ENCODE peak calls at places on chromosomes 5 and 9, in six cellular contexts. N is NB4, R is GM12865, Q is HFFc6, M is fibroblast of the aortic adventitia, T is gastrocnemius medialis. V is an unnamed sample.

GRCh38 chr5:40406426-40407211 is 273.1 kb upstream of the PTGER4 start:
- DNase-seq in Q (no peak), R (peak; percentile 48), T (no peak), M (peak; percentile 37), N (peak; percentile 86), V (no peak)

GRCh38 chr5:9562101-9562500 is 16.2 kb upstream of the SEMA5A start:
- DNase-seq in Q (no peak), M (no peak), T (no peak), R (no peak), N (peak; percentile 93), V (peak; percentile 73)

GRCh38 chr5:6676702-6677101 is 36.5 kb upstream of the TENT4A start:
- DNase-seq in Q (peak; percentile 46), M (no peak), T (no peak), R (no peak), N (no peak), V (peak; percentile 64)

GRCh38 chr5:16406630-16407029 is 59.0 kb downstream of the ZNF622 start:
- DNase-seq in N (no peak), Q (no peak), M (no peak), T (no peak), R (no peak), V (no peak)

GRCh38 chr9:31674264-31674663 is 710.2 kb upstream of the ACO1 start:
- DNase-seq in N (peak; percentile 11), M (no peak), T (no peak), R (no peak), Q (no peak), V (no peak)

GRCh38 chr9:98425079-98425478 is 169.6 kb upstream of the TBC1D2 start:
- DNase-seq in N (no peak), M (no peak), T (no peak), Q (no peak), R (no peak), V (no peak)

GRCh38 chr9:127796225-127796813 is 6.4 kb upstream of the FPGS start:
- DNase-seq in M (peak; percentile 52), Q (peak; percentile 55), R (no peak), T (peak; percentile 56), N (peak; percentile 63), V (no peak)

GRCh38 chr9:21252727-21253547 is 13.1 kb upstream of the IFNA14 start:
- DNase-seq in T (peak; percentile 23), N (peak; percentile 88), M (peak; percentile 31), R (peak; percentile 40), Q (peak; percentile 29), V (peak; percentile 23)

GRCh38 chr5:178327931-178328711 is 95.5 kb upstream of the PHYKPL start:
- DNase-seq in N (peak; percentile 71), Q (no peak), M (no peak), T (no peak), R (no peak), V (no peak)

GRCh38 chr9:112703304-112703703 is 14.6 kb downstream of the INIP start:
- DNase-seq in N (no peak), M (no peak), T (no peak), Q (no peak), R (no peak), V (no peak)

GRCh38 chr5:168528521-168529360 is at the start of gene FBLL1:
- DNase-seq in Q (no peak), N (peak; percentile 29), R (no peak), M (peak; percentile 32), T (no peak), V (peak; percentile 29)

GRCh38 chr5:38424237-38425080 is 132.0 kb downstream of the LIFR start:
- DNase-seq in N (no peak), R (no peak), T (no peak), Q (no peak), M (no peak), V (no peak)

GRCh38 chr5:180069589-180070247 is 1.8 kb downstream of the RNF130 start:
- DNase-seq in Q (no peak), M (no peak), R (no peak), N (peak; percentile 98), T (peak; percentile 45), V (peak; percentile 33)

GRCh38 chr5:138985683-138986082 is 110.5 kb upstream of the LRRTM2 start:
- DNase-seq in Q (no peak), N (no peak), M (no peak), R (no peak), T (no peak), V (no peak)

GRCh38 chr5:107381189-107381856 is 289.4 kb downstream of the EFNA5 start:
- DNase-seq in T (peak; percentile 30), R (no peak), N (no peak), M (peak; percentile 26), Q (peak; percentile 53), V (peak; percentile 87)

GRCh38 chr5:142087920-142088679 is 20.5 kb upstream of the NDFIP1 start:
- DNase-seq in M (no peak), R (peak; percentile 25), T (no peak), N (no peak), Q (no peak), V (no peak)

GRCh38 chr9:28720746-28721145 is 1147.5 kb upstream of the C9orf72 start:
- DNase-seq in R (no peak), N (no peak), M (no peak), T (no peak), Q (no peak), V (no peak)

GRCh38 chr5:95803271-95804148 is 19.0 kb downstream of the GLRX start:
- DNase-seq in R (no peak), Q (peak; percentile 55), N (no peak), T (no peak), M (no peak), V (no peak)

GRCh38 chr9:10534863-10535262 is 77.9 kb downstream of the PTPRD start:
- DNase-seq in T (no peak), N (no peak), M (no peak), R (no peak), Q (no peak), V (no peak)

GRCh38 chr5:170484847-170485605 is 18.8 kb upstream of the KCNIP1 start:
- DNase-seq in R (no peak), N (no peak), M (no peak), T (no peak), Q (no peak), V (no peak)

GRCh38 chr5:6302684-6303083 is 75.7 kb downstream of the MED10 start:
- DNase-seq in T (no peak), N (peak; percentile 19), M (no peak), R (no peak), Q (no peak), V (peak; percentile 4)

GRCh38 chr5:78985407-78986223 is 505 bp upstream of the ARSB start:
- DNase-seq in N (peak; percentile 87), R (peak; percentile 91), Q (peak; percentile 29), T (peak; percentile 22), M (peak; percentile 45), V (peak; percentile 33)

GRCh38 chr5:58108507-58108906 is 351.4 kb downstream of the PLK2 start:
- DNase-seq in R (no peak), N (no peak), T (no peak), Q (no peak), M (no peak), V (no peak)

GRCh38 chr5:115815693-115816225 is 700 bp downstream of the CDO1 start:
- DNase-seq in R (no peak), M (no peak), N (no peak), Q (no peak), T (no peak), V (no peak)

GRCh38 chr9:1890806-1891205 is 124.3 kb upstream of the SMARCA2 start:
- DNase-seq in Q (no peak), M (peak; percentile 2), R (no peak), N (no peak), T (no peak), V (peak; percentile 6)

GRCh38 chr5:140554454-140554853 is 2.8 kb downstream of the SRA1 start:
- DNase-seq in R (no peak), M (peak; percentile 58), N (peak; percentile 55), Q (peak; percentile 66), T (no peak), V (peak; percentile 69)

GRCh38 chr5:33300209-33300742 is 140.5 kb upstream of the TARS1 start:
- DNase-seq in M (peak; percentile 84), Q (no peak), R (peak; percentile 49), N (peak; percentile 5), T (no peak), V (no peak)

DNA sequence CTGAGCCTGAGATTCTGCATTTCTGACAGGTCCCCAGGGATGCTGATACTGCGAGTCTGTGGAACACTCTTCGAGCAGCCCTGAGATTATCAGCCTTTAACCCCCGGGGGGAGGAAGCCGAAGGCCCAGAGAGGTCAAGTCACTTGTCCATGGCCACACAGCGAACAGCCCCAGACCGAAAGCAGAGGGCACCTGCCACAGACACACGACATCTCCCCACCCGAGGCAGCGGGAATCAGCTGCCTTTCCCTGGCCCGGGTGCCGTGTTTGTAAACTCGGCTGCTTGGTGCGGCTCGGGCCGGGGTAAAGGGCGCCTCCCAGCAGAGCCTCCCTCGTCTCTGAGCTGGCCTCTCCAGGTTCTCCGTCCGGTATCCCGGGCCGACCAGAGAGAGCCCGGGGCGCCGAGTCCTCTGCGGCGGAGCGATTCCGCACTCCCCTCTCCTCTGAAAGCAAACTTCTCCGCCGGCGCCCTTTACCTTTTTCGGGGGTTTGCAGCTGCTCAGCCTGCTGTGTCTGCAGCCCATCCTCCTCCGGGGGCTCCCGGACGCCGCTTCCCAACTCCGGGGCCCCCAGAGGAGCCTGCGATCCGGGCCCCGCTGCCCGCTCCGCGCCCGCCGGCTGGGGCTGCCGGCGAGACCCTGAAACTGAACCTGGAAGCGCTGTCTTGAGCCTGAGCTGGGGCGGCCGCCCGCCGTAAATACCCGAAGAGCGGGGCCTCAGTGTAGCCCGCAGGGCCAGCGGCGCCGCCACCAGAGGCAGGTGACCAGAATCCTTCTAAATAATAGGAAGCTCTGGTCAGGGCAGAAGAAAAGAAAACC is at the start of gene CCDC69:
- DNase-seq in N (peak; percentile 81), M (peak; percentile 65), R (peak; percentile 84), T (peak; percentile 84), Q (peak; percentile 48), V (peak; percentile 74)
- TF ChIP-seq CTCF in N (peak; percentile 11), M (peak; percentile 47), R (no peak), T (peak; percentile 46), Q (no peak), V (no peak)

DNA sequence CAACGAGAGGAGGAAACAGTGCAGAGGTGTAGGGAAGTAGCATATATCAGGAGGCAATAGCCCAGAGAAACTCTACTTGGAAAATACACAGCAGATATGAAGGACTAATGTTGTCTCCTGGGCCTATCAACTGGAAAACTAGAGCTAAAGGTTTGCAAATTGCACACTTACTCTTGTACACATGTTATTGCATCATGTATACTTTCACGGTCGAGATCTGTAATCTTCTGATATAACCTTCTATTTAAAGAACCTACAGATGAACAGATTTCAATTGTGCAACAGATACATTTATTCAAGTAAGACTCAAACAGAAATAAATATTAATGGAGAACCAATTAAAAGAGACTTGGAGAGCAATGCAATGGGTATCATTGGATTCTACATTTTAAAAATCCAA is 256.3 kb upstream of the TMEM161B start:
- DNase-seq in M (no peak), Q (no peak), R (no peak), T (no peak), N (no peak), V (no peak)
- TF ChIP-seq CTCF in M (no peak), Q (no peak), R (no peak), T (no peak), N (no peak), V (no peak)

GRCh38 chr9:33785914-33786313 is 9.4 kb upstream of the PRSS3 start:
- DNase-seq in Q (peak; percentile 25), N (peak; percentile 54), M (no peak), T (no peak), R (peak; percentile 47), V (no peak)
- TF ChIP-seq CTCF in Q (peak; percentile 61), N (no peak), M (peak; percentile 28), T (no peak), R (peak; percentile 35), V (peak; percentile 7)

DNA sequence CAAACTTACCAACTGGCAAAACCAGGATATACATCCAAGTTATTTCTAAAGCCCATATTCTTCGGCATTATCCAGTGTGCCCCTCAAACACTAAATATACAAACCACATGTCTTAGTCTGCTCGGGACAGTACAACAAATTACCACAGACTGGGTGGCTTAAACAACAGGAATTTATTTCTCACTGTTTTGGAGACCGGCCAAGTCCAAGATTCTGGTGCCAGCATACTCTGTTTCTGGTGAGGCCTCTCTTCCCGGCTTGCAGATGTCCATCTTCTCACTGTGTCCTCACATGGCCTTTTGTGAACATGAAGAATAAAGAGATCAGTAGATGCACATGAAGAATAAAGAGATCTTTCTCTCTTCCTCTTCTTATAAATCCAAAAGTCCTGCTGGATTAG is 12.9 kb upstream of the SLCO6A1 start:
- DNase-seq in R (no peak), N (no peak), T (peak; percentile 30), M (peak; percentile 22), Q (peak; percentile 7), V (peak; percentile 48)
- TF ChIP-seq CTCF in R (no peak), N (no peak), T (no peak), M (no peak), Q (no peak), V (no peak)